ENCODE peak calls at places on chromosomes 1 and 21, in five cellular contexts. M, L, W, J and A are unnamed samples.

GRCh38 chr1:54220004-54220811 is 20.2 kb downstream of the MRPL37 start:
- DNase-seq in M (no peak), L (peak), W (peak), J (peak), A (peak)

GRCh38 chr1:149963358-149963757 is 26.7 kb upstream of the MTMR11 start:
- DNase-seq in M (no peak), L (no peak), W (no peak), J (no peak), A (no peak)

GRCh38 chr1:221816899-221817298 is 75.0 kb upstream of the DUSP10 start:
- DNase-seq in M (no peak), L (no peak), W (no peak), J (no peak), A (peak)

GRCh38 chr1:96236156-96236739 is 485.3 kb upstream of the PTBP2 start:
- DNase-seq in M (peak), L (no peak), W (no peak), J (no peak), A (no peak)

GRCh38 chr1:180909005-180909414 is 3.7 kb upstream of the KIAA1614 start:
- DNase-seq in M (peak), L (no peak), W (no peak), J (no peak), A (no peak)

GRCh38 chr1:222788328-222789156 is 26.3 kb upstream of the DISP1 start:
- DNase-seq in M (peak), L (no peak), W (no peak), J (no peak), A (no peak)

GRCh38 chr1:107536266-107536665 is 395.4 kb downstream of the NTNG1 start:
- DNase-seq in M (no peak), L (no peak), W (no peak), J (no peak), A (no peak)

GRCh38 chr1:29801561-29801973 is 565.2 kb downstream of the PTPRU start:
- DNase-seq in M (no peak), L (no peak), W (peak), J (no peak), A (no peak)

GRCh38 chr1:229461032-229461668 is 27.3 kb upstream of the ACTA1 start:
- DNase-seq in M (no peak), L (peak), W (no peak), J (peak), A (no peak)

GRCh38 chr1:2229032-2229920 is 1.2 kb downstream of the SKI start:
- DNase-seq in M (peak), L (peak), W (peak), J (peak), A (no peak)

GRCh38 chr1:4129693-4130092 is 229.6 kb upstream of the C1orf174 start:
- DNase-seq in M (no peak), L (no peak), W (no peak), J (no peak), A (no peak)

GRCh38 chr1:197774691-197775281 is 494 bp downstream of the DENND1B start:
- DNase-seq in M (peak), L (peak), W (peak), J (peak), A (no peak)

GRCh38 chr1:184463680-184464079 is 76.9 kb downstream of the C1orf21 start:
- DNase-seq in M (no peak), L (no peak), W (no peak), J (no peak), A (no peak)

GRCh38 chr1:5847013-5847654 is 145.1 kb downstream of the NPHP4 start:
- DNase-seq in M (peak), L (no peak), W (no peak), J (no peak), A (no peak)

GRCh38 chr1:118151312-118151937 is 33.6 kb downstream of the SPAG17 start:
- DNase-seq in M (peak), L (peak), W (no peak), J (peak), A (no peak)

GRCh38 chr1:228664399-228664914 is 70.8 kb upstream of the RHOU start:
- DNase-seq in M (peak), L (peak), W (no peak), J (peak), A (no peak)

GRCh38 chr1:162973381-162973795 is 95.8 kb upstream of the RGS4 start:
- DNase-seq in M (no peak), L (no peak), W (no peak), J (no peak), A (peak)

GRCh38 chr1:109815809-109816791 is 52.4 kb upstream of the EPS8L3 start:
- DNase-seq in M (peak), L (no peak), W (no peak), J (no peak), A (no peak)

GRCh38 chr1:179080866-179081695 is 789 bp upstream of the TOR3A start:
- DNase-seq in M (peak), L (no peak), W (no peak), J (no peak), A (no peak)

GRCh38 chr1:93774707-93775106 is 93.1 kb upstream of the BCAR3 start:
- DNase-seq in M (no peak), L (no peak), W (no peak), J (no peak), A (no peak)

GRCh38 chr1:96238426-96238825 is 483.2 kb upstream of the PTBP2 start:
- DNase-seq in M (no peak), L (no peak), W (no peak), J (no peak), A (no peak)

GRCh38 chr1:199298825-199299224 is 660.0 kb downstream of the PTPRC start:
- DNase-seq in M (no peak), L (no peak), W (no peak), J (no peak), A (no peak)

DNA sequence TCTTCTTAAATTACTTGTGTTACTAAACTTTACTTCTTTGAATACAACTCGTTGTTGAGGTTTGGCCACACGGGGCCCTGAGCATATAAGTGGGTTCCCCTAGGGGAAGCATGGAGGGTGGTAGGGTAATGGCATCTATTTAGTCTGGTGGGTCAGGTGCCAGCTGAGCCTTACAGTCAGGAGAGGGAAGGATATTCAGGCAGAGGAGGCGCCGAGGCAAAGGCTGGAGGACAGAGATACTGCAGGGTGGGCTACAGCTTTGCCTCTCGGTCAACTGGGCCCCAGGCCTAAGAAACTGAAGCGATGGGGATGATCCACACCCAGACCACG is 409 bp upstream of the NECAP2 start:
- DNase-seq in M (no peak), L (no peak), W (no peak), J (no peak), A (no peak)
- H3K4me3 ChIP-seq in M (peak), L (peak), W (peak), J (peak), A (peak)

GRCh38 chr1:90729484-90730246 is 12.6 kb upstream of the BARHL2 start:
- DNase-seq in M (no peak), L (no peak), W (no peak), J (no peak), A (no peak)
- H3K4me3 ChIP-seq in M (no peak), L (peak), W (no peak), J (no peak), A (peak)

DNA sequence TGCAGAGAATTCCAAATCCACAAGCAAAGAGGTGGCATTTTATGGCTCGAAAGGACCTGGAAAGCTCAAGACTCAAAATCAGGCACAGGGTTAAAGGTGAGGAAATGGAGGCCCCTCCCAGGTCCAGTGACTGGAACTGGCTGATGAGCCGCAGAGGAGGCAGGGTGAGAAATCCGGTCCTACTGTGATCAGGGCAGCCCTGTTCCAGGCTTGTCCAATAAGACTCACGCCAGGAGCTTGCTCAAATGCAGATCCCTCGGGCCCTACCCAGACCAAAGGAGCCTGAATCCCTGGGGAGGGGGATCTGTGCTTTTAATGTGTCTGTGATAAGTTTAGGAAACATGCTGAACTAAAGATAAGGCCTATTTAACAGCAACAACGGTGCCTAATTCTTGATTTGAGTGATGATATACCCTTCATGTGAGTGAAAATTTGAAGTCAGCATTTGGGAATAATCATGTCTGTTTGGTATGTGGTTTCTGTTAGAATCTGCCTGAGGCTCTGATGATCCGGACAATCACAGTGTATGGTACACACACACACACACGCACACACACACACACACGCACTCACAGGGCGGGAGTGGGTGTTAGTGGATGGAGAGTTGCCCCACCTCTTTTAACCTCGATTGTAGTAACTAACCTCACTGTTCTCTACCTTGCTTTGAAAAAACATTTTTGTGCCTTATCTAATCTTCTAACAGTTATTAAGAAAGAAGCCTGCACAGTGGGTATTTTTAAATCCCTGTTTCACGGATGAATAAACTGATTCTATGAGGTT is 54.1 kb upstream of the LYST start:
- DNase-seq in M (no peak), L (no peak), W (no peak), J (no peak), A (no peak)
- H3K4me3 ChIP-seq in M (no peak), L (no peak), W (no peak), J (no peak), A (no peak)

GRCh38 chr21:44815852-44816628 is 1.8 kb downstream of the SUMO3 start:
- DNase-seq in M (no peak), L (no peak), W (peak), J (no peak), A (no peak)
- H3K4me3 ChIP-seq in M (no peak), L (no peak), W (no peak), J (no peak), A (no peak)

GRCh38 chr1:28436211-28436769 is 66.8 kb downstream of the PHACTR4 start:
- DNase-seq in M (no peak), L (no peak), W (no peak), J (no peak), A (no peak)

GRCh38 chr1:28441674-28442073 is 64.2 kb upstream of the RCC1 start:
- DNase-seq in M (no peak), L (no peak), W (no peak), J (no peak), A (no peak)

GRCh38 chr1:28437924-28438699 is 67.7 kb upstream of the RCC1 start:
- DNase-seq in M (peak), L (peak), W (peak), J (peak), A (peak)

GRCh38 chr1:28439320-28439719 is 66.5 kb upstream of the RCC1 start:
- DNase-seq in M (no peak), L (no peak), W (no peak), J (no peak), A (no peak)

GRCh38 chr1:28437260-28437923 is 67.9 kb downstream of the PHACTR4 start:
- DNase-seq in M (no peak), L (no peak), W (no peak), J (peak), A (peak)
- H3K4me3 ChIP-seq in M (no peak), L (peak), W (peak), J (peak), A (no peak)

GRCh38 chr1:111507411-111508201 is 4.2 kb upstream of the ADORA3 start:
- DNase-seq in M (peak), L (peak), W (peak), J (peak), A (peak)
- H3K4me3 ChIP-seq in M (peak), L (peak), W (peak), J (peak), A (peak)

GRCh38 chr21:41806773-41807172 is 39.9 kb upstream of the RIPK4 start:
- DNase-seq in M (no peak), L (no peak), W (no peak), J (no peak), A (no peak)
- H3K4me3 ChIP-seq in M (no peak), L (no peak), W (no peak), J (no peak), A (no peak)

GRCh38 chr1:22637952-22638445 is 1.6 kb downstream of the C1QA start:
- DNase-seq in M (no peak), L (no peak), W (no peak), J (no peak), A (no peak)
- H3K4me3 ChIP-seq in M (no peak), L (peak), W (no peak), J (peak), A (no peak)

GRCh38 chr1:26530898-26531598 is 1.5 kb downstream of the RPS6KA1 start:
- DNase-seq in M (peak), L (no peak), W (peak), J (no peak), A (no peak)
- H3K4me3 ChIP-seq in M (peak), L (no peak), W (peak), J (no peak), A (no peak)

GRCh38 chr1:66374561-66375111 is 159.3 kb upstream of the SGIP1 start:
- DNase-seq in M (peak), L (no peak), W (no peak), J (no peak), A (peak)

GRCh38 chr1:66372522-66373071 is 161.4 kb upstream of the SGIP1 start:
- DNase-seq in M (peak), L (no peak), W (no peak), J (no peak), A (no peak)

GRCh38 chr1:66373072-66373685 is 160.8 kb upstream of the SGIP1 start:
- DNase-seq in M (peak), L (peak), W (no peak), J (no peak), A (no peak)

GRCh38 chr1:66375125-66375524 is 158.8 kb upstream of the SGIP1 start:
- DNase-seq in M (peak), L (no peak), W (no peak), J (no peak), A (no peak)

GRCh38 chr1:66374148-66374547 is 159.8 kb upstream of the SGIP1 start:
- DNase-seq in M (peak), L (no peak), W (no peak), J (no peak), A (no peak)
- H3K4me3 ChIP-seq in M (peak), L (no peak), W (no peak), J (no peak), A (no peak)